ENCODE peak calls at places on chromosome 20, in seven cellular contexts. K, L, C, X, P, B and Z are unnamed samples.

GRCh38 chr20:31678389-31679356 is 41.0 kb downstream of the COX4I2 start:
- DNase-seq in K (peak), X (no peak), C (peak), P (no peak), B (no peak), L (peak), Z (peak)

GRCh38 chr20:19599200-19599599 is 158.9 kb upstream of the RIN2 start:
- DNase-seq in C (no peak), L (no peak), P (no peak), B (no peak), K (no peak), X (no peak), Z (no peak)

GRCh38 chr20:57614490-57615471 is 5.4 kb downstream of the ZBP1 start:
- DNase-seq in C (no peak), L (no peak), B (no peak), X (no peak), K (no peak), P (no peak), Z (no peak)

GRCh38 chr20:32635764-32636163 is 38.0 kb downstream of the C20orf203 start:
- DNase-seq in C (no peak), X (no peak), P (peak), B (no peak), L (no peak), K (no peak), Z (no peak)

GRCh38 chr20:35363190-35363589 is 48.6 kb downstream of the UQCC1 start:
- DNase-seq in X (no peak), K (no peak), P (no peak), B (no peak), L (peak), C (no peak), Z (no peak)

GRCh38 chr20:24451992-24452391 is 17.4 kb upstream of the SYNDIG1 start:
- DNase-seq in K (no peak), X (no peak), P (no peak), C (no peak), B (no peak), L (no peak), Z (no peak)

GRCh38 chr20:47352332-47353223 is 3.9 kb downstream of the ZMYND8 start:
- DNase-seq in P (no peak), B (no peak), X (no peak), L (no peak), C (no peak), K (peak), Z (no peak)

GRCh38 chr20:59831024-59831900 is 102.2 kb downstream of the SYCP2 start:
- DNase-seq in X (no peak), P (no peak), B (no peak), C (no peak), K (peak), L (peak), Z (no peak)

GRCh38 chr20:50393242-50393641 is 116.9 kb upstream of the PTPN1 start:
- DNase-seq in K (no peak), B (no peak), P (no peak), L (no peak), C (no peak), X (no peak), Z (no peak)

GRCh38 chr20:21353236-21353635 is 44.1 kb downstream of the NKX2-4 start:
- DNase-seq in B (no peak), K (peak), L (no peak), P (no peak), X (no peak), C (no peak), Z (peak)

GRCh38 chr20:48523191-48523757 is 304.5 kb downstream of the PREX1 start:
- DNase-seq in X (no peak), K (peak), B (peak), C (peak), L (peak), P (no peak), Z (peak)

GRCh38 chr20:20286061-20286460 is 81.8 kb upstream of the INSM1 start:
- DNase-seq in C (peak), B (no peak), K (no peak), L (no peak), X (no peak), P (no peak), Z (no peak)

GRCh38 chr20:3494218-3494617 is 23.4 kb downstream of the ATRN start:
- DNase-seq in K (peak), L (no peak), X (no peak), B (no peak), C (no peak), P (no peak), Z (no peak)
- TF ChIP-seq CTCF in K (peak), L (no peak), X (no peak), B (no peak), C (no peak), P (no peak), Z (no peak)

GRCh38 chr20:38986663-38987062 is 24.5 kb downstream of the DHX35 start:
- DNase-seq in C (no peak), X (no peak), L (no peak), K (no peak), P (no peak), B (no peak), Z (no peak)
- TF ChIP-seq CTCF in C (no peak), X (no peak), L (no peak), K (no peak), P (no peak), B (no peak), Z (peak)

GRCh38 chr20:5061209-5061608 is 58.5 kb downstream of the PCNA start:
- DNase-seq in L (no peak), P (no peak), X (no peak), K (peak), C (no peak), B (peak), Z (peak)

GRCh38 chr20:5058873-5059272 is 57.6 kb upstream of the SLC23A2 start:
- DNase-seq in C (no peak), B (no peak), P (no peak), K (no peak), L (no peak), X (no peak), Z (no peak)

GRCh38 chr20:5056801-5057599 is 55.7 kb upstream of the SLC23A2 start:
- DNase-seq in C (peak), X (peak), B (peak), P (no peak), L (peak), K (peak), Z (peak)
- TF ChIP-seq CTCF in C (peak), X (peak), B (peak), P (no peak), L (no peak), K (peak), Z (peak)

GRCh38 chr20:56249244-56249955 is 868 bp downstream of the MC3R start:
- DNase-seq in C (no peak), K (no peak), B (peak), P (peak), L (peak), X (no peak), Z (no peak)
- TF ChIP-seq CTCF in C (peak), K (peak), B (peak), P (no peak), L (peak), X (no peak), Z (peak)

DNA sequence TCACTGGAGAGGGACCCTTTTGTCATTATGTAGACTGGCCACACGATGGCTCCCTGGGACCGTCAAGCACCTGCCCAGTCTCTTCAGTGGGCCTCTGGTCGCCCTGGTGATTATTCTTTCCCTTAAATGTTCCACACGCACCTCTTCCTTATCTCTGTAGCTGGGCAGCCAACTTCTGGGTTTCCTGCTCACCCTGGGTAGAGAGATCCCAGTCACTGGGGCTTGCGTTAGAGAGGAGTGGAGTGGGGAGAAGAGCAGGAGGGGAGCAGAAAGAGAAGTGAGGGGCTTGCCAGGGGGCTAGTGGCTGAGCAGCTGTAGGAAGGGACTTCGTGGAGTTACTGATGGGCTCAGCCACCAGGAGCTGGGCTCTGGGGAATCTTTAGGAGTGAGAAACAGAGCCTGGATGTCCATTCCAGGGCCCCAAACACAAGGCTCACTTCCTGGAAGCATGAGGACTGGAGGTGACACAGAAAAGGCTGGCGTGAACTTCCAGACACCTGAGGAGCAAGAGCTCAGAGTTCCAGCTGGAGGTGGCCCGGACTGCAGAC is 150.1 kb downstream of the DHX35 start:
- DNase-seq in X (no peak), C (peak), P (peak), L (peak), B (peak), K (peak), Z (peak)
- TF ChIP-seq CTCF in X (no peak), C (peak), P (peak), L (no peak), B (peak), K (peak), Z (peak)

GRCh38 chr20:16059841-16060240 is 513.4 kb downstream of the KIF16B start:
- DNase-seq in L (no peak), X (no peak), B (no peak), P (no peak), C (no peak), K (no peak), Z (no peak)

GRCh38 chr20:16051968-16052367 is 521.3 kb downstream of the KIF16B start:
- DNase-seq in X (no peak), K (no peak), B (no peak), L (no peak), C (no peak), P (no peak), Z (no peak)

GRCh38 chr20:16049478-16050093 is 523.7 kb downstream of the KIF16B start:
- DNase-seq in C (no peak), K (no peak), X (no peak), B (no peak), P (no peak), L (no peak), Z (no peak)

GRCh38 chr20:16052406-16052805 is 520.8 kb downstream of the KIF16B start:
- DNase-seq in X (no peak), K (no peak), C (no peak), B (no peak), L (no peak), P (no peak), Z (no peak)

DNA sequence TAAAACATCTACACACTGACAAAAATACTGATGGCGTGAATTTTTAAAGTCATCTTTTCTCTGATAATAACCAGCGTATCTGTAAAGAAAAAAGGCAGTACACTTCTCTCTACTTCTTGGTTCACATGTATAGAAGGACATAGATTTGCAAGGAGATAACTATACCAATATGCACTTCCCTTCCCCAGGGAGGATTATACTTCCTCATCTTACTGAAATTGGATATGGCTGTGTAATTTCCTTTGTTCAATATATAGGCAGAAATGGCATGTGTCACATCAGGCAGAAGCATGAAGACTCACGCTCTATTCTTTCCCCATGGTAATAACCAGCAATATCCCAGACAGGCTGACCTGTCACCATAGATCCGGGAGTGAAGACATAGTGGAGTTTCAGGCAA is 518.3 kb downstream of the KIF16B start:
- DNase-seq in C (no peak), X (no peak), B (no peak), P (no peak), K (no peak), L (no peak), Z (no peak)
- TF ChIP-seq CTCF in C (no peak), X (no peak), B (no peak), P (no peak), K (no peak), L (no peak), Z (no peak)

DNA sequence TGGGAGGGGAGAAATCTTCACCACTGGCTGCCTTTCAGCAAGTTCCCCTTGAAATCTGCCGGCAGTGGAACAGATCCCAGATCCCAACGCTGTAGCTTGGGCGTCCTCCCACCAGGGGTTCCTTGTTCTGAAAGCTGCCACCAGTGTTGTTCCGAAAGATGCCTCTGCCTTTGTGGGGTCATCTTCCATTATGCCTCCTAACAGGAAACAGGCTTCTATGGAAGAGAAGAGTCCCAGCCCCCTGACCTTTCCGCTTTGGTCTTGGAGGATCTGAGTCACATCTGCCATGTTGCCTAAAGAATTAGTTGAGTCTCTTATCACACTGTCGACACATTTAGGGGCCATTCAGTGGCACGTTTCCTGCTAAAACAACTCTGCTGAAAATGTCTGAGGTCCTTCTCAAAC is 57.5 kb upstream of the NFATC2 start:
- DNase-seq in L (no peak), P (no peak), X (no peak), C (no peak), K (no peak), B (no peak), Z (no peak)
- TF ChIP-seq CTCF in L (no peak), P (no peak), X (no peak), C (no peak), K (no peak), B (no peak), Z (no peak)